ENCODE peak calls at places on chromosomes 5 and 9, in seven cellular contexts. B is NAMALWA; V is cardiac fibroblast; A is neural progenitor cell; G is M059J; H is effector CD4-positive, alpha-beta T cell; U is lower lobe of right lung. Y is an unnamed sample.

GRCh38 chr5:81971086-81971693 is 633 bp upstream of the ATG10 start:
- DNase-seq in G (peak; percentile 44), B (peak; percentile 61), U (no peak), H (no peak), V (peak; percentile 38), A (peak; percentile 21), Y (peak; percentile 3)

GRCh38 chr5:95235439-95235982 is 49.4 kb downstream of the MCTP1 start:
- DNase-seq in V (no peak), G (no peak), B (no peak), U (no peak), H (no peak), A (no peak), Y (no peak)

GRCh38 chr9:121286973-121287721 is 19.2 kb downstream of the GSN start:
- DNase-seq in U (peak; percentile 78), B (no peak), H (no peak), A (peak; percentile 83), G (peak; percentile 98), V (peak; percentile 97), Y (peak; percentile 86)

GRCh38 chr5:105392122-105392709 is 1829.6 kb upstream of the NUDT12 start:
- DNase-seq in H (no peak), V (no peak), U (peak; percentile 32), A (no peak), G (no peak), B (no peak), Y (peak; percentile 2)

GRCh38 chr5:171093598-171093997 is 215.4 kb upstream of the TLX3 start:
- DNase-seq in V (no peak), H (no peak), A (no peak), G (no peak), U (no peak), B (no peak), Y (no peak)

GRCh38 chr9:120490888-120491595 is 88.9 kb downstream of the CDK5RAP2 start:
- DNase-seq in U (no peak), V (no peak), G (no peak), H (no peak), B (peak; percentile 30), A (no peak), Y (no peak)

GRCh38 chr9:133173056-133173455 is 9.3 kb upstream of the GBGT1 start:
- DNase-seq in A (no peak), B (no peak), U (no peak), H (no peak), G (no peak), V (no peak), Y (no peak)

GRCh38 chr9:6049798-6050197 is 34.4 kb upstream of the RANBP6 start:
- DNase-seq in H (no peak), B (peak; percentile 59), G (peak; percentile 24), A (no peak), U (no peak), V (peak; percentile 10), Y (peak; percentile 30)

GRCh38 chr5:32174011-32174866 is at the start of gene GOLPH3:
- DNase-seq in G (peak; percentile 91), A (peak; percentile 97), H (peak; percentile 89), B (peak; percentile 94), V (peak; percentile 92), U (peak; percentile 97), Y (peak; percentile 81)

GRCh38 chr9:115849679-115850412 is 303.7 kb upstream of the PAPPA start:
- DNase-seq in H (no peak), U (no peak), A (no peak), G (peak; percentile 32), V (no peak), B (no peak), Y (no peak)

GRCh38 chr9:131019387-131020239 is 10.6 kb downstream of the LAMC3 start:
- DNase-seq in A (no peak), V (no peak), H (no peak), G (peak; percentile 22), U (no peak), B (no peak), Y (no peak)

GRCh38 chr9:114719290-114719689 is 37.3 kb upstream of the TEX48 start:
- DNase-seq in G (peak; percentile 66), A (no peak), V (no peak), H (no peak), B (no peak), U (no peak), Y (no peak)

GRCh38 chr5:135221187-135221473 is 177.9 kb downstream of the MACROH2A1 start:
- DNase-seq in A (no peak), G (no peak), B (no peak), V (no peak), U (no peak), H (no peak), Y (no peak)